ENCODE peak calls at places on chromosomes 13 and 19, in ten cellular contexts. One of them, this sample, is unnamed.

GRCh38 chr19:44856438-44857083 is 10.5 kb downstream of the NECTIN2 start:
- DNase-seq in tibial artery: no peak
- DNase-seq in IMR-90: no peak
- DNase-seq in breast epithelium: no peak
- DNase-seq in tibial nerve: no peak
- DNase-seq in fibroblast of mammary gland: no peak
- DNase-seq in left lung: peak
- DNase-seq in PC-9: no peak
- DNase-seq in lower lobe of right lung: no peak
- DNase-seq in colonic mucosa: no peak
- DNase-seq in this sample: no peak

GRCh38 chr13:104809483-104809882 is 1726.0 kb downstream of the EFNB2 start:
- DNase-seq in tibial artery: no peak
- DNase-seq in IMR-90: no peak
- DNase-seq in breast epithelium: no peak
- DNase-seq in tibial nerve: no peak
- DNase-seq in fibroblast of mammary gland: peak
- DNase-seq in left lung: no peak
- DNase-seq in PC-9: no peak
- DNase-seq in lower lobe of right lung: no peak
- DNase-seq in colonic mucosa: no peak
- DNase-seq in this sample: no peak

GRCh38 chr13:98575009-98575866 is 1.7 kb downstream of the STK24 start:
- DNase-seq in tibial artery: no peak
- DNase-seq in IMR-90: no peak
- DNase-seq in breast epithelium: no peak
- DNase-seq in tibial nerve: no peak
- DNase-seq in fibroblast of mammary gland: no peak
- DNase-seq in left lung: no peak
- DNase-seq in PC-9: no peak
- DNase-seq in lower lobe of right lung: no peak
- DNase-seq in colonic mucosa: no peak
- DNase-seq in this sample: no peak

GRCh38 chr13:69946443-69946955 is 161.1 kb upstream of the ATXN8OS start:
- DNase-seq in tibial artery: no peak
- DNase-seq in IMR-90: no peak
- DNase-seq in breast epithelium: no peak
- DNase-seq in tibial nerve: no peak
- DNase-seq in fibroblast of mammary gland: no peak
- DNase-seq in left lung: no peak
- DNase-seq in PC-9: no peak
- DNase-seq in lower lobe of right lung: no peak
- DNase-seq in colonic mucosa: no peak
- DNase-seq in this sample: no peak

GRCh38 chr13:51331354-51331861 is 8.1 kb upstream of the SERPINE3 start:
- DNase-seq in tibial artery: no peak
- DNase-seq in IMR-90: no peak
- DNase-seq in breast epithelium: no peak
- DNase-seq in tibial nerve: no peak
- DNase-seq in fibroblast of mammary gland: no peak
- DNase-seq in left lung: no peak
- DNase-seq in PC-9: no peak
- DNase-seq in lower lobe of right lung: no peak
- DNase-seq in colonic mucosa: no peak
- DNase-seq in this sample: no peak

GRCh38 chr19:35153701-35154534 is 617 bp upstream of the FXYD5 start:
- DNase-seq in tibial artery: no peak
- DNase-seq in IMR-90: no peak
- DNase-seq in breast epithelium: no peak
- DNase-seq in tibial nerve: no peak
- DNase-seq in fibroblast of mammary gland: no peak
- DNase-seq in left lung: no peak
- DNase-seq in PC-9: peak
- DNase-seq in lower lobe of right lung: peak
- DNase-seq in colonic mucosa: peak
- DNase-seq in this sample: peak

GRCh38 chr13:20127563-20128458 is 33.0 kb downstream of the GJA3 start:
- DNase-seq in tibial artery: peak
- DNase-seq in IMR-90: peak
- DNase-seq in breast epithelium: peak
- DNase-seq in tibial nerve: no peak
- DNase-seq in fibroblast of mammary gland: peak
- DNase-seq in left lung: peak
- DNase-seq in PC-9: peak
- DNase-seq in lower lobe of right lung: peak
- DNase-seq in colonic mucosa: peak
- DNase-seq in this sample: peak

GRCh38 chr13:37225414-37226047 is 120.1 kb upstream of the CSNK1A1L start:
- DNase-seq in tibial artery: no peak
- DNase-seq in IMR-90: peak
- DNase-seq in breast epithelium: no peak
- DNase-seq in tibial nerve: no peak
- DNase-seq in fibroblast of mammary gland: peak
- DNase-seq in left lung: no peak
- DNase-seq in PC-9: no peak
- DNase-seq in lower lobe of right lung: no peak
- DNase-seq in colonic mucosa: no peak
- DNase-seq in this sample: no peak

GRCh38 chr13:48403151-48403631 is 9.7 kb downstream of the LPAR6 start:
- DNase-seq in tibial artery: no peak
- DNase-seq in IMR-90: peak
- DNase-seq in breast epithelium: no peak
- DNase-seq in tibial nerve: no peak
- DNase-seq in fibroblast of mammary gland: peak
- DNase-seq in left lung: no peak
- DNase-seq in PC-9: no peak
- DNase-seq in lower lobe of right lung: no peak
- DNase-seq in colonic mucosa: no peak
- DNase-seq in this sample: no peak

GRCh38 chr13:77620138-77620537 is 77.3 kb upstream of the SLAIN1 start:
- DNase-seq in tibial artery: no peak
- DNase-seq in IMR-90: no peak
- DNase-seq in breast epithelium: no peak
- DNase-seq in tibial nerve: no peak
- DNase-seq in fibroblast of mammary gland: no peak
- DNase-seq in left lung: no peak
- DNase-seq in PC-9: no peak
- DNase-seq in lower lobe of right lung: no peak
- DNase-seq in colonic mucosa: no peak
- DNase-seq in this sample: no peak

GRCh38 chr13:113061796-113062425 is 43.7 kb upstream of the F7 start:
- DNase-seq in tibial artery: no peak
- DNase-seq in IMR-90: no peak
- DNase-seq in breast epithelium: no peak
- DNase-seq in tibial nerve: no peak
- DNase-seq in fibroblast of mammary gland: no peak
- DNase-seq in left lung: no peak
- DNase-seq in PC-9: no peak
- DNase-seq in lower lobe of right lung: peak
- DNase-seq in colonic mucosa: no peak
- DNase-seq in this sample: no peak

GRCh38 chr13:50448535-50448981 is 394.9 kb downstream of the DLEU7 start:
- DNase-seq in tibial artery: no peak
- DNase-seq in IMR-90: no peak
- DNase-seq in breast epithelium: no peak
- DNase-seq in tibial nerve: no peak
- DNase-seq in fibroblast of mammary gland: no peak
- DNase-seq in left lung: no peak
- DNase-seq in PC-9: no peak
- DNase-seq in lower lobe of right lung: no peak
- DNase-seq in colonic mucosa: no peak
- DNase-seq in this sample: no peak

GRCh38 chr19:13099073-13099999 is 3.3 kb downstream of the LYL1 start:
- DNase-seq in tibial artery: peak
- DNase-seq in IMR-90: no peak
- DNase-seq in breast epithelium: no peak
- DNase-seq in tibial nerve: no peak
- DNase-seq in fibroblast of mammary gland: peak
- DNase-seq in left lung: peak
- DNase-seq in PC-9: no peak
- DNase-seq in lower lobe of right lung: peak
- DNase-seq in colonic mucosa: peak
- DNase-seq in this sample: no peak

GRCh38 chr19:43595605-43595998 is 332 bp downstream of the IRGQ start:
- DNase-seq in tibial artery: no peak
- DNase-seq in IMR-90: no peak
- DNase-seq in breast epithelium: no peak
- DNase-seq in tibial nerve: no peak
- DNase-seq in fibroblast of mammary gland: no peak
- DNase-seq in left lung: peak
- DNase-seq in PC-9: no peak
- DNase-seq in lower lobe of right lung: peak
- DNase-seq in colonic mucosa: peak
- DNase-seq in this sample: no peak

GRCh38 chr19:43596842-43597461 is 557 bp downstream of the ZNF576 start:
- DNase-seq in tibial artery: no peak
- DNase-seq in IMR-90: peak
- DNase-seq in breast epithelium: no peak
- DNase-seq in tibial nerve: no peak
- DNase-seq in fibroblast of mammary gland: no peak
- DNase-seq in left lung: no peak
- DNase-seq in PC-9: peak
- DNase-seq in lower lobe of right lung: no peak
- DNase-seq in colonic mucosa: no peak
- DNase-seq in this sample: no peak

GRCh38 chr19:43595999-43596841 is at the start of the genes IRGQ and ZNF576:
- DNase-seq in tibial artery: peak
- DNase-seq in IMR-90: peak
- DNase-seq in breast epithelium: peak
- DNase-seq in tibial nerve: peak
- DNase-seq in fibroblast of mammary gland: peak
- DNase-seq in left lung: peak
- DNase-seq in PC-9: peak
- DNase-seq in lower lobe of right lung: peak
- DNase-seq in colonic mucosa: peak
- DNase-seq in this sample: peak

GRCh38 chr19:43599635-43600295 is 3.4 kb downstream of the ZNF576 start:
- DNase-seq in tibial artery: no peak
- DNase-seq in IMR-90: no peak
- DNase-seq in breast epithelium: no peak
- DNase-seq in tibial nerve: no peak
- DNase-seq in fibroblast of mammary gland: no peak
- DNase-seq in left lung: no peak
- DNase-seq in PC-9: no peak
- DNase-seq in lower lobe of right lung: no peak
- DNase-seq in colonic mucosa: no peak
- DNase-seq in this sample: no peak

GRCh38 chr19:43598445-43599240 is 2.2 kb downstream of the ZNF576 start:
- DNase-seq in tibial artery: no peak
- DNase-seq in IMR-90: no peak
- DNase-seq in breast epithelium: no peak
- DNase-seq in tibial nerve: no peak
- DNase-seq in fibroblast of mammary gland: no peak
- DNase-seq in left lung: no peak
- DNase-seq in PC-9: no peak
- DNase-seq in lower lobe of right lung: no peak
- DNase-seq in colonic mucosa: no peak
- DNase-seq in this sample: no peak
- H3K4me3 ChIP-seq in tibial artery: no peak
- H3K4me3 ChIP-seq in IMR-90: no peak
- H3K4me3 ChIP-seq in breast epithelium: no peak
- H3K4me3 ChIP-seq in tibial nerve: no peak
- H3K4me3 ChIP-seq in fibroblast of mammary gland: no peak
- H3K4me3 ChIP-seq in left lung: no peak
- H3K4me3 ChIP-seq in PC-9: no peak
- H3K4me3 ChIP-seq in lower lobe of right lung: no peak
- H3K4me3 ChIP-seq in colonic mucosa: no peak
- H3K4me3 ChIP-seq in this sample: no peak

DNA sequence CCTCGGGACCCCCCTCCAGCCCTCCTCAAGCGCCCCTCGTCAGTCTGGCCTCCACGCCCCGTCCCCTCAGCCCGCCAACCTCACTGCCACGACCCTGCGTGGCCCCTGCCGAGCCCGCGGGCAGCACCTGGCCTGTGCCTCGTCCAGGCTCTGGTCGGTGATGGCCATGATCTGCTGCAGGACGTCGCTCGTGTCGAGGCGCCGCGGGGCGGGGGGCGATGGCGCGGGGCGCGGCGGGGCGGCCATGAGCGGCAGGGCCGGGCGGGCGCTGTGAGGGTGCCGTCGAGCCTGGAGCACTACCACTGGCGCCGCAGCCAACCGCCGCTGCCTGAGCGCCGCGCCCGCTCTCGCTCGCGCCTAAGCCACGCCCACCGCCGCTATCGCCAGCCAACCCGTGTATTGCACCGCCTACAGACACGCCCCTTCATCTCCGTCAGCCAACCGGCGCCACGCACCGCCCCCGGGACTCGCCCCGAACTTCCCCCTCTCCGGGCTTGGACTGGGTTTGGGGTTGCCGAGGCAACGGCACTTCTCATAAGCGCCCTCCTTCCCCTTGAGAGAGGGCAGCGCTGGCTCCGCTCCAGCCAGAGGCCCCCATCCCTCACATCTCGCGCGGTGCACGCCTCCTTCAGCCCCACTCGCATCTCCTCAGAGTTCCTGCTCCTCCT is at the start of gene PBX4:
- DNase-seq in tibial artery: peak
- DNase-seq in IMR-90: peak
- DNase-seq in breast epithelium: peak
- DNase-seq in tibial nerve: peak
- DNase-seq in fibroblast of mammary gland: peak
- DNase-seq in left lung: peak
- DNase-seq in PC-9: peak
- DNase-seq in lower lobe of right lung: peak
- DNase-seq in colonic mucosa: peak
- DNase-seq in this sample: peak
- H3K4me3 ChIP-seq in tibial artery: peak
- H3K4me3 ChIP-seq in IMR-90: peak
- H3K4me3 ChIP-seq in breast epithelium: peak
- H3K4me3 ChIP-seq in tibial nerve: peak
- H3K4me3 ChIP-seq in fibroblast of mammary gland: peak
- H3K4me3 ChIP-seq in left lung: peak
- H3K4me3 ChIP-seq in PC-9: peak
- H3K4me3 ChIP-seq in lower lobe of right lung: peak
- H3K4me3 ChIP-seq in colonic mucosa: peak
- H3K4me3 ChIP-seq in this sample: peak

DNA sequence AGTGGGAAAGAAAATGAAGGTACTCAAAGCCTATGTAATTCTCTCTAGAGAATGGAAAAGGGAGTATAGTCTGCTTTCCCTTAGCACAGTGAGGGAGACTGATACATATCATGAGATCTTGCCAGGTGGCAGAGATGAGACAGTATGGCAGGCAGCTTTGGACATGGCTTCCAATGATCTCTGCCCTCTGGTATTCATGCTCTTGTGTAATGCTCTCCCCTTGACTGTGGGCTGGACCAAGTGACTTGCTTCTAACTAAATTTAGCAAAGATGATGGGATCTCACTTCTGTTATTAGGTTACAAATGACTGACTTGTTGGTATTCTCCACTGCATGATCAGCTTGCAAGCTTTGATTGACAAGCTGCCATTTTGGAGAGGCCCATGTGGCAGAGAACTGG is 10.2 kb downstream of the ZNF132 start:
- DNase-seq in tibial artery: no peak
- DNase-seq in IMR-90: peak
- DNase-seq in breast epithelium: no peak
- DNase-seq in tibial nerve: no peak
- DNase-seq in fibroblast of mammary gland: no peak
- DNase-seq in left lung: no peak
- DNase-seq in PC-9: no peak
- DNase-seq in lower lobe of right lung: no peak
- DNase-seq in colonic mucosa: no peak
- DNase-seq in this sample: no peak
- H3K4me3 ChIP-seq in tibial artery: no peak
- H3K4me3 ChIP-seq in IMR-90: no peak
- H3K4me3 ChIP-seq in breast epithelium: no peak
- H3K4me3 ChIP-seq in tibial nerve: no peak
- H3K4me3 ChIP-seq in fibroblast of mammary gland: no peak
- H3K4me3 ChIP-seq in left lung: no peak
- H3K4me3 ChIP-seq in PC-9: no peak
- H3K4me3 ChIP-seq in lower lobe of right lung: no peak
- H3K4me3 ChIP-seq in colonic mucosa: no peak
- H3K4me3 ChIP-seq in this sample: no peak

GRCh38 chr13:45047394-45048328 is 58.3 kb downstream of the GPALPP1 start:
- DNase-seq in tibial artery: peak
- DNase-seq in IMR-90: peak
- DNase-seq in breast epithelium: peak
- DNase-seq in tibial nerve: peak
- DNase-seq in fibroblast of mammary gland: peak
- DNase-seq in left lung: peak
- DNase-seq in PC-9: peak
- DNase-seq in lower lobe of right lung: peak
- DNase-seq in colonic mucosa: peak
- DNase-seq in this sample: peak
- H3K4me3 ChIP-seq in tibial artery: peak
- H3K4me3 ChIP-seq in IMR-90: peak
- H3K4me3 ChIP-seq in breast epithelium: peak
- H3K4me3 ChIP-seq in tibial nerve: peak
- H3K4me3 ChIP-seq in fibroblast of mammary gland: peak
- H3K4me3 ChIP-seq in left lung: peak
- H3K4me3 ChIP-seq in PC-9: peak
- H3K4me3 ChIP-seq in lower lobe of right lung: peak
- H3K4me3 ChIP-seq in colonic mucosa: peak
- H3K4me3 ChIP-seq in this sample: no peak